ENCODE peak calls at places on chromosomes 7 and 10, in nine cellular contexts. Z is activated CD4-positive, alpha-beta T cell treated with anti-CD3 and anti-CD28 coated beads, Interleukin-2, amount 50 U/mL, for 4 hours; X is NCI-H2081; F is Right ventricle myocardium superior; R is AG04450; G is cardiac muscle cell; I is body of pancreas; P is activated CD8-positive, alpha-beta T cell treated with anti-CD3 and anti-CD28 coated beads, Interleukin-2, amount 10 ng/mL, durations not matched to agents 7 days and 5 days; U is AG10803. M is an unnamed sample.

GRCh38 chr7:2710256-2710655 is 22.3 kb downstream of the AMZ1 start:
- DNase-seq in R (no peak), F (no peak), G (no peak), Z (peak), U (no peak), I (no peak), X (no peak), P (peak), M (no peak)

GRCh38 chr10:17737021-17737965 is 14.7 kb upstream of the TMEM236 start:
- DNase-seq in P (no peak), Z (no peak), X (no peak), U (peak), G (peak), R (peak), I (peak), F (peak), M (peak)

GRCh38 chr10:60350400-60350799 is 39.3 kb downstream of the ANK3 start:
- DNase-seq in U (no peak), R (no peak), P (no peak), F (no peak), G (no peak), Z (no peak), X (no peak), I (no peak), M (no peak)

GRCh38 chr7:44188480-44189225 is 586 bp downstream of the GCK start:
- DNase-seq in X (no peak), I (no peak), R (no peak), Z (no peak), P (no peak), G (no peak), F (no peak), U (no peak), M (no peak)

GRCh38 chr10:1050145-1050544 is 1.2 kb upstream of the IDI1 start:
- DNase-seq in Z (peak), P (no peak), I (no peak), U (no peak), G (peak), X (no peak), F (no peak), R (no peak), M (no peak)

GRCh38 chr10:84270708-84271107 is 25.9 kb downstream of the RGR start:
- DNase-seq in P (no peak), G (no peak), R (no peak), I (no peak), U (no peak), Z (no peak), X (no peak), F (no peak), M (no peak)

GRCh38 chr10:95818663-95819062 is 62.7 kb downstream of the ENTPD1 start:
- DNase-seq in U (peak), G (no peak), R (peak), P (no peak), X (no peak), Z (no peak), I (no peak), F (no peak), M (no peak)

GRCh38 chr10:97515260-97515978 is 16.7 kb downstream of the UBTD1 start:
- DNase-seq in R (no peak), U (no peak), X (no peak), F (no peak), I (no peak), G (no peak), P (no peak), Z (no peak), M (peak)

GRCh38 chr10:29853913-29854312 is 205.5 kb downstream of the JCAD start:
- DNase-seq in G (no peak), X (no peak), I (no peak), F (no peak), Z (no peak), U (no peak), P (no peak), R (no peak), M (no peak)

GRCh38 chr10:107692072-107692471 is 527.6 kb upstream of the SORCS1 start:
- DNase-seq in I (no peak), U (no peak), P (no peak), F (no peak), Z (no peak), G (no peak), X (no peak), R (no peak), M (no peak)

GRCh38 chr7:19872094-19872493 is 98.7 kb upstream of the TMEM196 start:
- DNase-seq in P (no peak), R (no peak), X (no peak), U (no peak), I (no peak), G (no peak), F (no peak), Z (no peak), M (no peak)

GRCh38 chr7:92246363-92247101 is 758 bp downstream of the ANKIB1 start:
- DNase-seq in Z (peak), X (peak), F (no peak), G (peak), U (no peak), I (no peak), P (peak), R (no peak), M (peak)

GRCh38 chr10:47449979-47450378 is 33.9 kb downstream of the ANXA8 start:
- DNase-seq in I (no peak), U (no peak), R (no peak), G (no peak), X (no peak), P (no peak), F (no peak), Z (no peak), M (no peak)

GRCh38 chr10:122140941-122141623 is 130.0 kb upstream of the BTBD16 start:
- DNase-seq in X (no peak), P (no peak), Z (no peak), U (peak), G (no peak), I (peak), F (peak), R (peak), M (no peak)

GRCh38 chr10:73865459-73866442 is 8.6 kb downstream of the CAMK2G start:
- DNase-seq in G (no peak), P (peak), X (no peak), I (no peak), R (no peak), F (peak), U (no peak), Z (peak), M (no peak)

GRCh38 chr7:137931823-137932222 is 70.1 kb downstream of the CREB3L2 start:
- DNase-seq in Z (no peak), X (no peak), G (no peak), U (no peak), P (no peak), R (no peak), F (no peak), I (no peak), M (no peak)

GRCh38 chr10:61923210-61924024 is 21.9 kb downstream of the ARID5B start:
- DNase-seq in I (no peak), Z (no peak), U (peak), R (no peak), G (no peak), F (no peak), X (no peak), P (no peak), M (no peak)

GRCh38 chr7:2798669-2799068 is 45.4 kb downstream of the GNA12 start:
- DNase-seq in X (no peak), I (no peak), P (no peak), G (no peak), Z (no peak), R (no peak), F (no peak), U (no peak), M (no peak)

GRCh38 chr10:84008878-84009277 is 130.4 kb upstream of the GHITM start:
- DNase-seq in X (no peak), G (peak), P (peak), F (no peak), U (no peak), Z (no peak), R (no peak), I (no peak), M (no peak)

GRCh38 chr10:119821172-119821571 is 51.5 kb downstream of the MCMBP start:
- DNase-seq in F (no peak), P (no peak), I (no peak), X (no peak), G (no peak), R (no peak), U (no peak), Z (no peak), M (no peak)

GRCh38 chr7:2729893-2730716 is 42.1 kb downstream of the AMZ1 start:
- DNase-seq in P (no peak), U (peak), Z (no peak), I (peak), F (peak), X (no peak), G (no peak), R (no peak), M (no peak)

GRCh38 chr10:56104487-56104886 is 256.6 kb downstream of the ZWINT start:
- DNase-seq in P (no peak), X (no peak), Z (no peak), I (no peak), G (no peak), F (no peak), U (no peak), R (no peak), M (no peak)

GRCh38 chr10:16887565-16887964 is 70.3 kb upstream of the RSU1 start:
- DNase-seq in F (no peak), P (no peak), U (peak), G (no peak), Z (no peak), I (no peak), R (peak), X (no peak), M (no peak)

GRCh38 chr10:49285232-49285631 is 13.7 kb upstream of the C10orf71 start:
- DNase-seq in P (no peak), Z (no peak), G (no peak), F (no peak), X (no peak), U (peak), R (no peak), I (no peak), M (no peak)

GRCh38 chr10:43966571-43966965 is 317.9 kb upstream of the ZNF32 start:
- DNase-seq in R (no peak), I (no peak), U (no peak), P (no peak), Z (no peak), F (no peak), X (no peak), G (no peak), M (no peak)

GRCh38 chr7:1457949-1458675 is 1.2 kb downstream of the MICALL2 start:
- DNase-seq in I (no peak), P (no peak), R (no peak), X (no peak), Z (no peak), U (no peak), G (no peak), F (no peak), M (no peak)

GRCh38 chr7:156158693-156159092 is 346.4 kb upstream of the SHH start:
- DNase-seq in F (no peak), I (no peak), G (no peak), P (no peak), U (no peak), X (no peak), R (no peak), Z (no peak), M (no peak)

GRCh38 chr7:31687024-31687423 is at the start of gene PPP1R17:
- DNase-seq in F (peak), Z (no peak), G (peak), R (no peak), P (no peak), X (no peak), I (no peak), U (no peak), M (no peak)

GRCh38 chr7:71286924-71287323 is 155.0 kb downstream of the GALNT17 start:
- DNase-seq in U (no peak), I (no peak), R (no peak), P (no peak), G (no peak), F (no peak), Z (no peak), X (no peak), M (no peak)

GRCh38 chr10:68871105-68871711 is 29.9 kb upstream of the DDX50 start:
- DNase-seq in F (no peak), U (peak), P (no peak), G (peak), R (peak), X (no peak), I (no peak), Z (no peak), M (no peak)

GRCh38 chr10:132826524-132827422 is 40.8 kb upstream of the NKX6-2 start:
- DNase-seq in I (no peak), R (no peak), P (no peak), G (no peak), Z (no peak), U (no peak), F (no peak), X (no peak), M (no peak)

GRCh38 chr7:55641811-55642210 is 69.5 kb upstream of the VOPP1 start:
- DNase-seq in F (no peak), G (no peak), X (no peak), Z (no peak), P (peak), I (no peak), R (no peak), U (peak), M (no peak)

GRCh38 chr10:123636598-123637325 is 29.4 kb upstream of the GPR26 start:
- DNase-seq in F (no peak), U (no peak), P (no peak), R (no peak), Z (no peak), I (no peak), G (no peak), X (no peak), M (no peak)

GRCh38 chr10:74743401-74743800 is 83.0 kb upstream of the KAT6B start:
- DNase-seq in G (no peak), Z (no peak), F (no peak), X (no peak), I (no peak), R (no peak), P (no peak), U (no peak), M (no peak)

GRCh38 chr7:150398108-150398964 is 19.2 kb downstream of the ZNF775 start:
- DNase-seq in F (no peak), R (no peak), U (no peak), G (peak), Z (no peak), X (no peak), P (no peak), I (no peak), M (no peak)

GRCh38 chr10:128693493-128694132 is 567.4 kb upstream of the MKI67 start:
- DNase-seq in P (no peak), G (no peak), F (no peak), Z (no peak), U (no peak), I (no peak), X (no peak), R (no peak), M (no peak)